ENCODE peak calls at places on chromosomes 4 and X, in six cellular contexts. One of them, this sample, is unnamed.

GRCh38 chr4:6516762-6517161 is 44.3 kb upstream of the PPP2R2C start:
- DNase-seq in psoas muscle: no peak
- DNase-seq in choroid plexus epithelial cell: no peak
- DNase-seq in activated T-helper 1 cell treated with anti-CD3 and anti-CD28 coated beads, Interleukin-2, amount 50 U/mL, for 16 hours: no peak
- DNase-seq in NCI-H1436: no peak
- DNase-seq in dorsolateral prefrontal cortex: peak
- DNase-seq in this sample: no peak

GRCh38 chr4:142846729-142847606 is 867 bp upstream of the INPP4B start:
- DNase-seq in psoas muscle: peak
- DNase-seq in choroid plexus epithelial cell: peak
- DNase-seq in activated T-helper 1 cell treated with anti-CD3 and anti-CD28 coated beads, Interleukin-2, amount 50 U/mL, for 16 hours: peak
- DNase-seq in NCI-H1436: no peak
- DNase-seq in dorsolateral prefrontal cortex: peak
- DNase-seq in this sample: peak

GRCh38 chr4:24042094-24042493 is 152.2 kb upstream of the PPARGC1A start:
- DNase-seq in psoas muscle: no peak
- DNase-seq in choroid plexus epithelial cell: peak
- DNase-seq in activated T-helper 1 cell treated with anti-CD3 and anti-CD28 coated beads, Interleukin-2, amount 50 U/mL, for 16 hours: no peak
- DNase-seq in NCI-H1436: no peak
- DNase-seq in dorsolateral prefrontal cortex: no peak
- DNase-seq in this sample: no peak

GRCh38 chr4:71231073-71231752 is 107.6 kb upstream of the SLC4A4 start:
- DNase-seq in psoas muscle: peak
- DNase-seq in choroid plexus epithelial cell: no peak
- DNase-seq in activated T-helper 1 cell treated with anti-CD3 and anti-CD28 coated beads, Interleukin-2, amount 50 U/mL, for 16 hours: no peak
- DNase-seq in NCI-H1436: no peak
- DNase-seq in dorsolateral prefrontal cortex: peak
- DNase-seq in this sample: peak

GRCh38 chr4:53852343-53852742 is 212.1 kb downstream of the CHIC2 start:
- DNase-seq in psoas muscle: no peak
- DNase-seq in choroid plexus epithelial cell: peak
- DNase-seq in activated T-helper 1 cell treated with anti-CD3 and anti-CD28 coated beads, Interleukin-2, amount 50 U/mL, for 16 hours: no peak
- DNase-seq in NCI-H1436: no peak
- DNase-seq in dorsolateral prefrontal cortex: no peak
- DNase-seq in this sample: no peak

GRCh38 chrX:110133735-110134370 is 130.9 kb downstream of the TMEM164 start:
- DNase-seq in psoas muscle: no peak
- DNase-seq in choroid plexus epithelial cell: no peak
- DNase-seq in activated T-helper 1 cell treated with anti-CD3 and anti-CD28 coated beads, Interleukin-2, amount 50 U/mL, for 16 hours: no peak
- DNase-seq in NCI-H1436: no peak
- DNase-seq in dorsolateral prefrontal cortex: no peak
- DNase-seq in this sample: no peak

GRCh38 chr4:163195247-163195765 is 28.6 kb upstream of the NAF1 start:
- DNase-seq in psoas muscle: no peak
- DNase-seq in choroid plexus epithelial cell: no peak
- DNase-seq in activated T-helper 1 cell treated with anti-CD3 and anti-CD28 coated beads, Interleukin-2, amount 50 U/mL, for 16 hours: no peak
- DNase-seq in NCI-H1436: no peak
- DNase-seq in dorsolateral prefrontal cortex: no peak
- DNase-seq in this sample: no peak

GRCh38 chr4:181822005-181822375 is 421.2 kb upstream of the TENM3 start:
- DNase-seq in psoas muscle: no peak
- DNase-seq in choroid plexus epithelial cell: peak
- DNase-seq in activated T-helper 1 cell treated with anti-CD3 and anti-CD28 coated beads, Interleukin-2, amount 50 U/mL, for 16 hours: no peak
- DNase-seq in NCI-H1436: peak
- DNase-seq in dorsolateral prefrontal cortex: no peak
- DNase-seq in this sample: no peak

GRCh38 chrX:19334945-19335626 is 8.6 kb upstream of the PDHA1 start:
- DNase-seq in psoas muscle: no peak
- DNase-seq in choroid plexus epithelial cell: peak
- DNase-seq in activated T-helper 1 cell treated with anti-CD3 and anti-CD28 coated beads, Interleukin-2, amount 50 U/mL, for 16 hours: no peak
- DNase-seq in NCI-H1436: no peak
- DNase-seq in dorsolateral prefrontal cortex: no peak
- DNase-seq in this sample: peak

GRCh38 chrX:37468111-37468739 is 103.2 kb upstream of the LANCL3 start:
- DNase-seq in psoas muscle: no peak
- DNase-seq in choroid plexus epithelial cell: no peak
- DNase-seq in activated T-helper 1 cell treated with anti-CD3 and anti-CD28 coated beads, Interleukin-2, amount 50 U/mL, for 16 hours: no peak
- DNase-seq in NCI-H1436: no peak
- DNase-seq in dorsolateral prefrontal cortex: no peak
- DNase-seq in this sample: no peak

GRCh38 chr4:123671633-123672404 is 275.2 kb downstream of the SPRY1 start:
- DNase-seq in psoas muscle: no peak
- DNase-seq in choroid plexus epithelial cell: no peak
- DNase-seq in activated T-helper 1 cell treated with anti-CD3 and anti-CD28 coated beads, Interleukin-2, amount 50 U/mL, for 16 hours: no peak
- DNase-seq in NCI-H1436: no peak
- DNase-seq in dorsolateral prefrontal cortex: no peak
- DNase-seq in this sample: no peak

GRCh38 chrX:100363926-100364325 is 46.1 kb downstream of the PCDH19 start:
- DNase-seq in psoas muscle: no peak
- DNase-seq in choroid plexus epithelial cell: no peak
- DNase-seq in activated T-helper 1 cell treated with anti-CD3 and anti-CD28 coated beads, Interleukin-2, amount 50 U/mL, for 16 hours: no peak
- DNase-seq in NCI-H1436: no peak
- DNase-seq in dorsolateral prefrontal cortex: no peak
- DNase-seq in this sample: no peak

GRCh38 chrX:87409113-87409841 is 108.3 kb upstream of the KLHL4 start:
- DNase-seq in psoas muscle: no peak
- DNase-seq in choroid plexus epithelial cell: peak
- DNase-seq in activated T-helper 1 cell treated with anti-CD3 and anti-CD28 coated beads, Interleukin-2, amount 50 U/mL, for 16 hours: no peak
- DNase-seq in NCI-H1436: no peak
- DNase-seq in dorsolateral prefrontal cortex: no peak
- DNase-seq in this sample: peak

GRCh38 chr4:125268065-125268755 is 46.5 kb upstream of the FAT4 start:
- DNase-seq in psoas muscle: no peak
- DNase-seq in choroid plexus epithelial cell: peak
- DNase-seq in activated T-helper 1 cell treated with anti-CD3 and anti-CD28 coated beads, Interleukin-2, amount 50 U/mL, for 16 hours: no peak
- DNase-seq in NCI-H1436: no peak
- DNase-seq in dorsolateral prefrontal cortex: no peak
- DNase-seq in this sample: no peak

GRCh38 chrX:30620980-30621716 is 32.1 kb upstream of the GK start:
- DNase-seq in psoas muscle: no peak
- DNase-seq in choroid plexus epithelial cell: peak
- DNase-seq in activated T-helper 1 cell treated with anti-CD3 and anti-CD28 coated beads, Interleukin-2, amount 50 U/mL, for 16 hours: no peak
- DNase-seq in NCI-H1436: no peak
- DNase-seq in dorsolateral prefrontal cortex: no peak
- DNase-seq in this sample: peak